ENCODE peak calls at places on chromosomes 7 and 10, in five cellular contexts. U, H, T, K and E are unnamed samples.

GRCh38 chr7:25223206-25223605 is 5.1 kb downstream of the NPVF start:
- DNase-seq in H (no peak), U (no peak), K (no peak), T (no peak), E (no peak)

GRCh38 chr7:101075646-101076045 is 9.6 kb upstream of the TRIM56 start:
- DNase-seq in U (no peak), H (no peak), K (no peak), T (no peak), E (no peak)

GRCh38 chr7:52017802-52018679 is 701.4 kb upstream of the COBL start:
- DNase-seq in U (peak), K (peak), H (peak), T (no peak), E (peak)

GRCh38 chr7:128954830-128955797 is 17.4 kb downstream of the IRF5 start:
- DNase-seq in K (no peak), H (no peak), U (no peak), T (no peak), E (no peak)

GRCh38 chr7:142496545-142496991 is 238.7 kb upstream of the PRSS58 start:
- DNase-seq in K (no peak), H (peak), T (no peak), U (no peak), E (peak)

GRCh38 chr10:26341701-26342100 is 96.4 kb upstream of the APBB1IP start:
- DNase-seq in H (no peak), K (no peak), U (no peak), T (no peak), E (no peak)

GRCh38 chr10:85604136-85604725 is 762.4 kb downstream of the GRID1 start:
- DNase-seq in H (no peak), T (no peak), U (no peak), K (no peak), E (no peak)

GRCh38 chr7:7861211-7861633 is 107.4 kb upstream of the GLCCI1 start:
- DNase-seq in H (no peak), T (no peak), U (peak), K (no peak), E (peak)

GRCh38 chr7:149325248-149325647 is 63.3 kb downstream of the ZNF783 start:
- DNase-seq in H (no peak), K (no peak), T (no peak), U (no peak), E (no peak)

GRCh38 chr10:33116293-33116697 is 158.3 kb upstream of the ITGB1 start:
- DNase-seq in U (no peak), H (no peak), T (no peak), K (no peak), E (peak)
- TF ChIP-seq KDM1A in U (no peak), H (no peak), T (no peak), K (no peak), E (no peak)

GRCh38 chr10:100182281-100182680 is 3.5 kb downstream of the ERLIN1 start:
- DNase-seq in U (no peak), T (no peak), K (no peak), H (no peak), E (no peak)

GRCh38 chr10:100184426-100185219 is 1.2 kb downstream of the ERLIN1 start:
- DNase-seq in H (peak), T (no peak), K (no peak), U (peak), E (peak)

GRCh38 chr10:100185364-100186252 is at the start of gene ERLIN1:
- DNase-seq in K (peak), U (peak), T (peak), H (peak), E (peak)

GRCh38 chr10:100183482-100183881 is 2.3 kb downstream of the ERLIN1 start:
- DNase-seq in H (no peak), T (no peak), K (no peak), U (no peak), E (peak)

DNA sequence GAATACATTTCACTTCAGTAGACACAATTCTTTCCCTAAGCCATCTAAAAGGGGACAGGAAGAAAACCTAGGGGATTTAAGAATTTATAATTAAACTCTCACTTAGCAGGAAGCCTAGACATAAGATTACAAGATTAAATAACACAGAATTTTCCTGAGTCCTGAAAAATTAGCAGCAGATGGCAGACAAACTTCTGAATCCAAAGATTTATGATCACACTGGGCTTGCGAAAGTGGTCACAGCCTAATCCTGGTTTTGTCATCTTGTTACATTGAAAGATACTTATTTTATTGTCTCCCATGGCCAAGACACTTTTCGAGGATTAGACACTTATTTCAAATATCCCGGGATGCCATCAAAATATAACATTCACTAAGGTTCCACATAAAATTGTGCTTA is 2.9 kb downstream of the ERLIN1 start:
- DNase-seq in T (no peak), H (no peak), K (no peak), U (no peak), E (no peak)
- TF ChIP-seq KDM1A in T (no peak), H (no peak), K (no peak), U (no peak), E (no peak)

DNA sequence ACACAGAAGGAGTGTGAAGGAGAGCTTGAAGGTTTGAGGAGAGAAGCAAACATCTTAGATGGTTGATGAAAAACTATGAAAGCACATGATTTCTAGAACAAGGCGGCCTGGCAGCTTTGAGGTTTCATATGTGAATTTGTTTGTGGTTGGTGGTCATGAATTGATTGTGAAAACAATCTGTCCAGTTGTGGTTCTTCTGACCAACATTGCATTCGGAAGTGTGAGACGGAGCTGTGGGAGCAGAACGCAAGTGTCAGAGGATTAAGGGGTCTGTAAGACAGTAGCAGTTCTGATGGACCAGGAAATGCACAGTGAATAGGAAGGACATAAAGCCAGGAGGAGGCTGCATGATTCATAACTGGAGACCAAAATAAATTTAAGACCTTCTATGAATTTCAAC is 594.6 kb downstream of the NXPH1 start:
- DNase-seq in T (no peak), H (no peak), K (no peak), U (no peak), E (no peak)
- TF ChIP-seq KDM1A in T (no peak), H (no peak), K (no peak), U (no peak), E (no peak)

GRCh38 chr10:79050896-79051555 is 17.7 kb upstream of the ZMIZ1 start:
- DNase-seq in H (no peak), K (no peak), T (no peak), U (no peak), E (no peak)
- TF ChIP-seq KDM1A in H (no peak), K (no peak), T (no peak), U (no peak), E (no peak)

DNA sequence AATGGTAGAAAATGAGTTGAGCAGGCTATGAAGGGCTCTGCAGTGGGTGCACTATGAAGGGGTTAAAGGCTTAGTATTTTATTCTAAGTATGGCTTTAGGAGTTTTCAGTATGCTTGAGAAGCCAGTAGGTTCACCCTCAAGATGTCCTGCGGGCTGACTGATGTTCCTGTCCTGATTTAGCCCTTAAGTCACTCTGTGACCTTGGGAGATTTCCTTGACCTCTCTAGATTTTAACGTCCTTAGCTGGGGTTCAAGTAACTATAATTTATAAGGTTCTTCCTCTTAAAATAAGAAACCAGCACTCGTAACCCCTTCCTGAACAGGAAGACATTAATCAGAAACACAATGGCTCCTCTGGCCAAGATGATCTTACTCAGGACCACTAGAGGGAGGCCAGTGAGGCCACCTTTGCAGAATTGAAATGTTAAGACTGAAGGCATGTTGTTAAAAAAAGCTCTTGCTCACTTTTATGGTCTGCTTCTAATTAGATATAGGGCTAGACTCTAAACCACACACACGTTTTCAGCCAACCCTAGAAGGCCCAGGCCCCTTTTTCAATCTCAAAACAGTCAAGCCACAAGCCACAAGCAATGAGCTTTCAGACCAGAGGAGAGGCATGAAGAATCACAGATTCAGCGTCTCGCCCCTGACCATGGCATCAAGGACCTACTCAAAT is 42.0 kb downstream of the CDK1 start:
- DNase-seq in U (no peak), T (peak), K (no peak), H (no peak), E (no peak)
- TF ChIP-seq KDM1A in U (no peak), T (no peak), K (no peak), H (no peak), E (no peak)

GRCh38 chr7:131859162-131859821 is 302.9 kb upstream of the PODXL start:
- DNase-seq in K (peak), U (peak), T (peak), H (peak), E (peak)
- TF ChIP-seq KDM1A in K (no peak), U (no peak), T (no peak), H (no peak), E (no peak)